ENCODE peak calls at places on chromosome 14, in seven cellular contexts. F, W, D, P, B, C and I are unnamed samples.
A peak's percentile ranks its signal among the peaks of the same experiment; 100 is the strongest.

GRCh38 chr14:47555333-47555732 is 120.1 kb downstream of the MDGA2 start:
- DNase-seq in P (no peak), C (no peak), W (no peak), F (no peak), D (no peak), B (no peak), I (no peak)

GRCh38 chr14:54803926-54804719 is 98.5 kb downstream of the GCH1 start:
- DNase-seq in F (no peak), D (no peak), P (no peak), W (no peak), B (no peak), C (no peak), I (no peak)

GRCh38 chr14:52913271-52913670 is 37.6 kb downstream of the FERMT2 start:
- DNase-seq in C (no peak), W (peak; percentile 56), F (no peak), P (no peak), B (no peak), D (no peak), I (no peak)

GRCh38 chr14:64762044-64763034 is 58.1 kb downstream of the PLEKHG3 start:
- DNase-seq in C (peak; percentile 91), W (peak; percentile 86), P (peak; percentile 81), F (peak; percentile 82), B (peak; percentile 84), D (peak; percentile 14), I (peak; percentile 81)

GRCh38 chr14:80624581-80624980 is 317.0 kb downstream of the CEP128 start:
- DNase-seq in W (no peak), F (no peak), B (no peak), P (no peak), C (no peak), D (no peak), I (no peak)

GRCh38 chr14:91737619-91738018 is 5.7 kb upstream of the CATSPERB start:
- DNase-seq in C (no peak), W (no peak), F (no peak), P (no peak), D (no peak), B (no peak), I (no peak)

GRCh38 chr14:91140672-91141071 is 26.8 kb downstream of the DGLUCY start:
- DNase-seq in D (no peak), W (peak; percentile 32), F (no peak), P (no peak), C (no peak), B (no peak), I (no peak)

GRCh38 chr14:67514650-67515385 is 18.3 kb upstream of the PLEKHH1 start:
- DNase-seq in W (peak; percentile 76), F (peak; percentile 36), B (no peak), C (peak; percentile 43), P (peak; percentile 75), D (peak; percentile 15), I (peak; percentile 89)

GRCh38 chr14:49900973-49901372 is 8.1 kb downstream of the ARF6 start:
- DNase-seq in C (no peak), B (no peak), P (no peak), W (no peak), D (no peak), F (no peak), I (no peak)

GRCh38 chr14:70956511-70956910 is 49.3 kb downstream of the PCNX1 start:
- DNase-seq in F (no peak), D (no peak), W (no peak), B (no peak), P (no peak), C (no peak), I (no peak)

GRCh38 chr14:37013116-37013515 is 159.3 kb downstream of the SLC25A21 start:
- DNase-seq in W (no peak), C (no peak), F (no peak), D (no peak), B (no peak), P (no peak), I (no peak)

GRCh38 chr14:77372304-77372841 is 4.5 kb downstream of the TMED8 start:
- DNase-seq in P (no peak), C (no peak), B (no peak), D (no peak), W (peak; percentile 46), F (no peak), I (no peak)

GRCh38 chr14:41606249-41607118 is at the start of gene LRFN5:
- DNase-seq in W (peak; percentile 79), B (no peak), F (peak; percentile 43), P (peak; percentile 52), C (peak; percentile 56), D (no peak), I (peak; percentile 71)

GRCh38 chr14:57869530-57870088 is 3.7 kb upstream of the SLC35F4 start:
- DNase-seq in D (no peak), B (no peak), W (no peak), P (no peak), F (no peak), C (no peak), I (no peak)

GRCh38 chr14:68474741-68475140 is 318.1 kb downstream of the ZFP36L1 start:
- DNase-seq in C (no peak), P (no peak), F (no peak), W (no peak), B (no peak), D (no peak), I (no peak)

GRCh38 chr14:103118663-103119404 is 4.4 kb upstream of the TNFAIP2 start:
- DNase-seq in D (no peak), F (peak; percentile 80), C (no peak), B (peak; percentile 84), P (peak; percentile 86), W (no peak), I (peak; percentile 95)

GRCh38 chr14:99687284-99688209 is 3.4 kb downstream of the CYP46A1 start:
- DNase-seq in F (no peak), P (no peak), W (no peak), D (no peak), B (peak; percentile 38), C (peak; percentile 12), I (no peak)

GRCh38 chr14:91405241-91405721 is 12.3 kb downstream of the CCDC88C start:
- DNase-seq in W (no peak), P (no peak), B (no peak), F (no peak), D (no peak), C (no peak), I (peak; percentile 74)

GRCh38 chr14:85921241-85921640 is 391.3 kb downstream of the FLRT2 start:
- DNase-seq in C (no peak), W (no peak), B (no peak), D (no peak), F (no peak), P (no peak), I (no peak)

GRCh38 chr14:27730204-27730603 is 1036.4 kb upstream of the FOXG1 start:
- DNase-seq in D (no peak), W (no peak), B (no peak), C (no peak), P (no peak), F (no peak), I (no peak)

GRCh38 chr14:73238262-73238852 is 1.1 kb downstream of the PAPLN start:
- DNase-seq in C (no peak), D (no peak), W (peak; percentile 77), B (no peak), P (peak; percentile 29), F (no peak), I (no peak)

GRCh38 chr14:71408362-71409035 is 501.2 kb downstream of the PCNX1 start:
- DNase-seq in D (no peak), B (no peak), W (no peak), C (no peak), P (no peak), F (no peak), I (no peak)

GRCh38 chr14:104359301-104359968 is 220.1 kb upstream of the C14orf180 start:
- DNase-seq in C (no peak), B (no peak), D (no peak), F (no peak), W (no peak), P (peak; percentile 36), I (no peak)

GRCh38 chr14:24172261-24172860 is 481 bp downstream of the REC8 start:
- DNase-seq in F (no peak), B (no peak), W (no peak), C (no peak), P (no peak), D (no peak), I (no peak)
- H3K4me3 ChIP-seq in F (peak overlapping the region; percentile 56), B (peak overlapping the region; percentile 40), W (no peak overlapping the region), C (peak overlapping the region; percentile 25), P (no peak overlapping the region), D (peak overlapping the region; percentile 53), I (peak overlapping the region; percentile 47)

DNA sequence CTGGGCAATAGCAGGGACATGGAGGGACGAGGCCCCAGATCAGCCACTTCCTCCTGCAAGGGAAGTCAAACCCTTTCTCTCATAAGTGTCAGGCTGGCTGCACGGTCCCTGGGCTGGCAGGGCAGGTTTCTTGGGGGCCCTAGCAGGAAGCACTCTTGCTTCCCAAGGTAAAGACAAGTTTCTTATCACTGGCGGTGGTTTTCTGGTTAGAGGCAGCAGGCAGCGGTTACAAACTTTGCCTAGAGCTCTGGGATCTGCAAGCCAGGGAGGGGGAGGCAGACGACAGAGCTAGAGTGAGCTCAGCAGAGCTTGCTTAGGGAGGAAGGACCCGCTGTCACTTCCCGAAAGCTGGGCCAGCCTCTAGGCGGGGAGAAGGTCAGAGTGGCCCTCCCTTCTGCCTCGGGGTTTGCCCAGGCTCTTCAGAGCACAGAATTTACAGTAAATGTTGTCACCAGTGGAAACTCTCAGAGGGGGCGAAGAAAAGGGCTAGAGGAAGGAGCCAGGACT is 20.4 kb downstream of the BATF start:
- DNase-seq in W (peak; percentile 38), P (peak; percentile 83), B (peak; percentile 81), D (peak; percentile 47), F (peak; percentile 59), C (no peak), I (peak; percentile 96)
- H3K4me1 ChIP-seq in W (no peaks in the 10 kb centered on the region), P (no peaks in the 10 kb centered on the region), B (no peaks in the 10 kb centered on the region), D (peaks cover 42% of the 10 kb centered on the region), F (no peaks in the 10 kb centered on the region), C (no peaks in the 10 kb centered on the region), I (peaks cover 82% of the 10 kb centered on the region)

GRCh38 chr14:61470261-61470953 is 149.0 kb downstream of the PRKCH start:
- DNase-seq in C (no peak), D (no peak), W (peak; percentile 95), B (no peak), P (no peak), F (peak; percentile 48), I (no peak)
- H3K9me3 ChIP-seq in C (no peaks in the 10 kb centered on the region), D (no peaks in the 10 kb centered on the region), W (no peaks in the 10 kb centered on the region), B (no peaks in the 10 kb centered on the region), P (no peaks in the 10 kb centered on the region), F (no peaks in the 10 kb centered on the region), I (no peaks in the 10 kb centered on the region)

GRCh38 chr14:76138758-76139723 is 12.7 kb upstream of the GPATCH2L start:
- DNase-seq in C (no peak), D (no peak), B (no peak), F (no peak), W (peak; percentile 8), P (no peak), I (no peak)
- H3K4me3 ChIP-seq in C (peak overlapping the region; percentile 13), D (no peak overlapping the region), B (peak overlapping the region; percentile 39), F (peak overlapping the region; percentile 59), W (peak overlapping the region; percentile 13), P (no peak overlapping the region), I (peak overlapping the region; percentile 15)

GRCh38 chr14:95232894-95233584 is 75.7 kb upstream of the DICER1 start:
- DNase-seq in D (no peak), P (no peak), W (no peak), F (no peak), B (no peak), C (no peak), I (no peak)
- H3K4me1 ChIP-seq in D (no peaks in the 10 kb centered on the region), P (peaks cover 59% of the 10 kb centered on the region), W (no peaks in the 10 kb centered on the region), F (peaks cover 58% of the 10 kb centered on the region), B (peaks cover 28% of the 10 kb centered on the region), C (no peaks in the 10 kb centered on the region), I (peaks cover 13% of the 10 kb centered on the region)